ENCODE peak calls at places on chromosome 5, in six cellular contexts. M, R, S, O, J and U are unnamed samples.

GRCh38 chr5:93621340-93621872 is 38.4 kb downstream of the NR2F1 start:
- DNase-seq in O (peak), J (peak), S (no peak), R (peak), M (peak), U (no peak)

GRCh38 chr5:114418546-114419388 is 56.9 kb downstream of the KCNN2 start:
- DNase-seq in R (no peak), S (no peak), M (no peak), O (no peak), J (no peak), U (no peak)

GRCh38 chr5:1752881-1753280 is 46.8 kb downstream of the MRPL36 start:
- DNase-seq in S (no peak), M (no peak), J (no peak), O (no peak), R (no peak), U (no peak)

GRCh38 chr5:116084231-116084630 is 594 bp upstream of the COMMD10 start:
- DNase-seq in O (no peak), R (peak), J (peak), S (peak), M (peak), U (no peak)

GRCh38 chr5:179324760-179325295 is 20.4 kb downstream of the ADAMTS2 start:
- DNase-seq in M (no peak), J (no peak), S (no peak), R (no peak), O (no peak), U (no peak)

GRCh38 chr5:72597456-72597948 is 90.3 kb upstream of the ZNF366 start:
- DNase-seq in O (no peak), S (no peak), M (no peak), R (peak), J (peak), U (peak)

GRCh38 chr5:132877938-132878337 is 4.5 kb downstream of the LEAP2 start:
- DNase-seq in R (peak), O (no peak), J (peak), M (no peak), S (no peak), U (no peak)

GRCh38 chr5:58046371-58046770 is 413.5 kb downstream of the PLK2 start:
- DNase-seq in R (no peak), J (no peak), S (no peak), M (no peak), O (no peak), U (no peak)

GRCh38 chr5:36575367-36575781 is 31.0 kb upstream of the SLC1A3 start:
- DNase-seq in J (peak), M (no peak), S (no peak), O (no peak), R (peak), U (peak)

GRCh38 chr5:4661326-4661725 is 478.8 kb upstream of the ADAMTS16 start:
- DNase-seq in S (no peak), O (no peak), M (no peak), J (no peak), R (no peak), U (no peak)

GRCh38 chr5:66582499-66582898 is 13.7 kb upstream of the MAST4 start:
- DNase-seq in R (no peak), J (no peak), S (no peak), O (no peak), M (no peak), U (no peak)

GRCh38 chr5:31408814-31409213 is 123.1 kb downstream of the DROSHA start:
- DNase-seq in R (peak), J (no peak), O (no peak), S (no peak), M (no peak), U (peak)

GRCh38 chr5:8135742-8136141 is 266.8 kb downstream of the MTRR start:
- DNase-seq in S (no peak), M (no peak), O (no peak), R (no peak), J (no peak), U (no peak)

GRCh38 chr5:141515946-141516647 is 27.2 kb downstream of the PCDHGC5 start:
- DNase-seq in M (no peak), R (no peak), S (no peak), O (no peak), J (no peak), U (no peak)

GRCh38 chr5:65037845-65038815 is 269.4 kb downstream of the CWC27 start:
- DNase-seq in R (no peak), J (peak), S (peak), O (no peak), M (no peak), U (no peak)

GRCh38 chr5:123088031-123088805 is 823 bp upstream of the PRDM6 start:
- DNase-seq in O (no peak), M (no peak), R (no peak), J (no peak), S (no peak), U (no peak)

GRCh38 chr5:14600846-14601245 is 19.3 kb downstream of the OTULINL start:
- DNase-seq in S (no peak), J (no peak), R (no peak), M (peak), O (peak), U (no peak)

GRCh38 chr5:45578270-45578669 is 117.9 kb downstream of the HCN1 start:
- DNase-seq in M (no peak), J (no peak), R (no peak), O (no peak), S (no peak), U (no peak)

GRCh38 chr5:134003957-134004625 is 684 bp downstream of the VDAC1 start:
- DNase-seq in M (peak), J (peak), O (no peak), S (no peak), R (peak), U (no peak)

GRCh38 chr5:111453747-111454146 is 58.6 kb downstream of the STARD4 start:
- DNase-seq in J (no peak), R (peak), S (no peak), M (peak), O (peak), U (no peak)

GRCh38 chr5:143404416-143405062 is 1.1 kb upstream of the NR3C1 start:
- DNase-seq in S (no peak), J (peak), R (peak), O (peak), M (peak), U (no peak)

GRCh38 chr5:84274585-84275468 is 109.9 kb downstream of the EDIL3 start:
- DNase-seq in O (peak), J (peak), M (peak), S (no peak), R (peak), U (no peak)

GRCh38 chr5:95554331-95554646 is 488 bp downstream of the SKIC3 start:
- DNase-seq in M (no peak), O (no peak), R (no peak), J (no peak), S (no peak), U (no peak)

GRCh38 chr5:56023296-56023695 is 28.5 kb upstream of the IL6ST start:
- DNase-seq in J (no peak), M (no peak), O (no peak), S (no peak), R (no peak), U (no peak)

GRCh38 chr5:135456238-135457099 is 4.3 kb upstream of the TIFAB start:
- DNase-seq in O (no peak), R (peak), M (no peak), J (no peak), S (no peak), U (no peak)

GRCh38 chr5:66840527-66841013 is 244.4 kb downstream of the MAST4 start:
- DNase-seq in J (no peak), M (no peak), O (no peak), S (no peak), R (peak), U (peak)

GRCh38 chr5:43646997-43647396 is 44.0 kb downstream of the NNT start:
- DNase-seq in O (no peak), R (peak), S (no peak), M (no peak), J (no peak), U (no peak)

GRCh38 chr5:87109749-87110148 is 157.9 kb upstream of the RASA1 start:
- DNase-seq in R (no peak), O (no peak), J (no peak), M (no peak), S (no peak), U (no peak)

GRCh38 chr5:32090755-32091128 is 83.4 kb downstream of the GOLPH3 start:
- DNase-seq in J (no peak), M (no peak), R (no peak), O (no peak), S (no peak), U (no peak)

GRCh38 chr5:68554566-68555279 is 339.2 kb downstream of the PIK3R1 start:
- DNase-seq in O (no peak), S (no peak), M (no peak), R (peak), J (no peak), U (no peak)

GRCh38 chr5:163383754-163384153 is 53.6 kb upstream of the CCNG1 start:
- DNase-seq in J (no peak), M (no peak), O (no peak), R (no peak), S (no peak), U (no peak)

GRCh38 chr5:114255275-114255674 is 106.6 kb upstream of the KCNN2 start:
- DNase-seq in M (no peak), S (no peak), R (no peak), O (no peak), J (no peak), U (no peak)